ENCODE peak calls at places on chromosome 22, in seven cellular contexts. J is activated CD4-positive, CD25-positive, alpha-beta regulatory T cell treated with anti-CD3 and anti-CD28 coated beads, Interleukin-2, amount 50 U/mL, for 16 hours; P is NCI-H1417; O is T-helper 1 cell; E is brain microvascular endothelial cell; M is frontal cortex; D is aorta. G is an unnamed sample.

GRCh38 chr22:43900206-43900605 is 8.4 kb upstream of the PNPLA5 start:
- DNase-seq in P (peak; percentile 2), M (no peak), D (no peak), O (no peak), J (no peak), E (no peak), G (no peak)

GRCh38 chr22:46352691-46353386 is 17.3 kb downstream of the TRMU start:
- DNase-seq in M (no peak), O (no peak), J (no peak), E (peak; percentile 14), P (no peak), D (peak; percentile 43), G (no peak)

GRCh38 chr22:24506802-24507438 is 11.8 kb downstream of the UPB1 start:
- DNase-seq in O (no peak), D (no peak), M (no peak), P (peak; percentile 71), J (no peak), E (no peak), G (no peak)

GRCh38 chr22:31841029-31841827 is 87.4 kb downstream of the DEPDC5 start:
- DNase-seq in P (no peak), J (no peak), E (no peak), M (no peak), O (no peak), D (no peak), G (no peak)

GRCh38 chr22:37636186-37636948 is 3.1 kb upstream of the SH3BP1 start:
- DNase-seq in M (no peak), P (no peak), O (no peak), E (peak; percentile 52), J (no peak), D (no peak), G (no peak)

GRCh38 chr22:49768961-49769690 is 58.5 kb downstream of the BRD1 start:
- DNase-seq in J (no peak), D (peak; percentile 37), O (no peak), P (no peak), M (no peak), E (no peak), G (no peak)

GRCh38 chr22:35596821-35597220 is 20.3 kb downstream of the MB start:
- DNase-seq in O (no peak), J (no peak), D (peak; percentile 25), E (no peak), P (no peak), M (no peak), G (no peak)

GRCh38 chr22:16915711-16916110 is 90.5 kb upstream of the XKR3 start:
- DNase-seq in P (no peak), D (no peak), M (no peak), E (no peak), O (no peak), J (no peak), G (no peak)

GRCh38 chr22:49347376-49347775 is 480.3 kb downstream of the BRD1 start:
- DNase-seq in M (no peak), D (no peak), J (no peak), E (no peak), P (no peak), O (no peak), G (no peak)

GRCh38 chr22:19519041-19519926 is 4.9 kb downstream of the CLDN5 start:
- DNase-seq in D (no peak), J (no peak), M (no peak), O (no peak), E (no peak), P (no peak), G (no peak)

GRCh38 chr22:50673231-50674126 is 856 bp downstream of the SHANK3 start:
- DNase-seq in M (peak; percentile 47), O (no peak), J (no peak), P (no peak), D (no peak), E (no peak), G (peak; percentile 25)

GRCh38 chr22:23225724-23226496 is 45.6 kb downstream of the BCR start:
- DNase-seq in D (peak; percentile 91), P (no peak), E (peak; percentile 21), O (no peak), M (no peak), J (no peak), G (no peak)

G was measured in effector CD8-positive, alpha-beta T cell.